ENCODE peak calls at places on chromosome X, in seven cellular contexts. One of them, this sample, is unnamed.

GRCh38 chrX:18707442-18708049 is at the start of gene PPEF1:
- DNase-seq in cardiac muscle cell: no peak
- DNase-seq in stimulated activated CD4-positive, alpha-beta T cell treated with anti-CD3 and anti-CD28 coated beads, Interleukin-15, amount 100 ng/mL, for 1 hour: no peak
- DNase-seq in heart left ventricle: no peak
- DNase-seq in stimulated activated CD8-positive, alpha-beta memory T cell treated with anti-CD3 and anti-CD28 coated beads, Interleukin-4, amount 100 ng/mL, for 4 hours: no peak
- DNase-seq in activated T-helper 1 cell treated with Interleukin-2 at 50 U/mL for 16 hours: no peak
- DNase-seq in AG20443: peak
- DNase-seq in this sample: no peak

GRCh38 chrX:71147496-71148277 is 3.0 kb downstream of the NLGN3 start:
- DNase-seq in cardiac muscle cell: no peak
- DNase-seq in stimulated activated CD4-positive, alpha-beta T cell treated with anti-CD3 and anti-CD28 coated beads, Interleukin-15, amount 100 ng/mL, for 1 hour: no peak
- DNase-seq in heart left ventricle: no peak
- DNase-seq in stimulated activated CD8-positive, alpha-beta memory T cell treated with anti-CD3 and anti-CD28 coated beads, Interleukin-4, amount 100 ng/mL, for 4 hours: no peak
- DNase-seq in activated T-helper 1 cell treated with Interleukin-2 at 50 U/mL for 16 hours: no peak
- DNase-seq in AG20443: no peak
- DNase-seq in this sample: no peak

GRCh38 chrX:137565921-137566745 is at the start of gene ZIC3:
- DNase-seq in cardiac muscle cell: peak
- DNase-seq in stimulated activated CD4-positive, alpha-beta T cell treated with anti-CD3 and anti-CD28 coated beads, Interleukin-15, amount 100 ng/mL, for 1 hour: no peak
- DNase-seq in heart left ventricle: peak
- DNase-seq in stimulated activated CD8-positive, alpha-beta memory T cell treated with anti-CD3 and anti-CD28 coated beads, Interleukin-4, amount 100 ng/mL, for 4 hours: no peak
- DNase-seq in activated T-helper 1 cell treated with Interleukin-2 at 50 U/mL for 16 hours: no peak
- DNase-seq in AG20443: peak
- DNase-seq in this sample: no peak

GRCh38 chrX:17380221-17380620 is 5.2 kb downstream of the NHS start:
- DNase-seq in cardiac muscle cell: no peak
- DNase-seq in stimulated activated CD4-positive, alpha-beta T cell treated with anti-CD3 and anti-CD28 coated beads, Interleukin-15, amount 100 ng/mL, for 1 hour: no peak
- DNase-seq in heart left ventricle: no peak
- DNase-seq in stimulated activated CD8-positive, alpha-beta memory T cell treated with anti-CD3 and anti-CD28 coated beads, Interleukin-4, amount 100 ng/mL, for 4 hours: no peak
- DNase-seq in activated T-helper 1 cell treated with Interleukin-2 at 50 U/mL for 16 hours: no peak
- DNase-seq in AG20443: no peak
- DNase-seq in this sample: no peak

GRCh38 chrX:69627744-69628143 is 11.8 kb downstream of the EDA start:
- DNase-seq in cardiac muscle cell: no peak
- DNase-seq in stimulated activated CD4-positive, alpha-beta T cell treated with anti-CD3 and anti-CD28 coated beads, Interleukin-15, amount 100 ng/mL, for 1 hour: no peak
- DNase-seq in heart left ventricle: no peak
- DNase-seq in stimulated activated CD8-positive, alpha-beta memory T cell treated with anti-CD3 and anti-CD28 coated beads, Interleukin-4, amount 100 ng/mL, for 4 hours: no peak
- DNase-seq in activated T-helper 1 cell treated with Interleukin-2 at 50 U/mL for 16 hours: no peak
- DNase-seq in AG20443: no peak
- DNase-seq in this sample: no peak

GRCh38 chrX:37912286-37912685 is 64.9 kb upstream of the DYNLT3 start:
- DNase-seq in cardiac muscle cell: peak
- DNase-seq in stimulated activated CD4-positive, alpha-beta T cell treated with anti-CD3 and anti-CD28 coated beads, Interleukin-15, amount 100 ng/mL, for 1 hour: no peak
- DNase-seq in heart left ventricle: no peak
- DNase-seq in stimulated activated CD8-positive, alpha-beta memory T cell treated with anti-CD3 and anti-CD28 coated beads, Interleukin-4, amount 100 ng/mL, for 4 hours: no peak
- DNase-seq in activated T-helper 1 cell treated with Interleukin-2 at 50 U/mL for 16 hours: no peak
- DNase-seq in AG20443: no peak
- DNase-seq in this sample: no peak

GRCh38 chrX:110036162-110037033 is 33.5 kb downstream of the TMEM164 start:
- DNase-seq in cardiac muscle cell: no peak
- DNase-seq in stimulated activated CD4-positive, alpha-beta T cell treated with anti-CD3 and anti-CD28 coated beads, Interleukin-15, amount 100 ng/mL, for 1 hour: no peak
- DNase-seq in heart left ventricle: no peak
- DNase-seq in stimulated activated CD8-positive, alpha-beta memory T cell treated with anti-CD3 and anti-CD28 coated beads, Interleukin-4, amount 100 ng/mL, for 4 hours: no peak
- DNase-seq in activated T-helper 1 cell treated with Interleukin-2 at 50 U/mL for 16 hours: no peak
- DNase-seq in AG20443: no peak
- DNase-seq in this sample: no peak

GRCh38 chrX:93538575-93538974 is 134.8 kb downstream of the NAP1L3 start:
- DNase-seq in cardiac muscle cell: peak
- DNase-seq in stimulated activated CD4-positive, alpha-beta T cell treated with anti-CD3 and anti-CD28 coated beads, Interleukin-15, amount 100 ng/mL, for 1 hour: no peak
- DNase-seq in heart left ventricle: no peak
- DNase-seq in stimulated activated CD8-positive, alpha-beta memory T cell treated with anti-CD3 and anti-CD28 coated beads, Interleukin-4, amount 100 ng/mL, for 4 hours: no peak
- DNase-seq in activated T-helper 1 cell treated with Interleukin-2 at 50 U/mL for 16 hours: no peak
- DNase-seq in AG20443: no peak
- DNase-seq in this sample: no peak

GRCh38 chrX:47218920-47219815 is 687 bp downstream of the CDK16 start:
- DNase-seq in cardiac muscle cell: peak
- DNase-seq in stimulated activated CD4-positive, alpha-beta T cell treated with anti-CD3 and anti-CD28 coated beads, Interleukin-15, amount 100 ng/mL, for 1 hour: peak
- DNase-seq in heart left ventricle: peak
- DNase-seq in stimulated activated CD8-positive, alpha-beta memory T cell treated with anti-CD3 and anti-CD28 coated beads, Interleukin-4, amount 100 ng/mL, for 4 hours: no peak
- DNase-seq in activated T-helper 1 cell treated with Interleukin-2 at 50 U/mL for 16 hours: peak
- DNase-seq in AG20443: peak
- DNase-seq in this sample: no peak

GRCh38 chrX:48573690-48574269 is 504 bp upstream of the RBM3 start:
- DNase-seq in cardiac muscle cell: peak
- DNase-seq in stimulated activated CD4-positive, alpha-beta T cell treated with anti-CD3 and anti-CD28 coated beads, Interleukin-15, amount 100 ng/mL, for 1 hour: no peak
- DNase-seq in heart left ventricle: peak
- DNase-seq in stimulated activated CD8-positive, alpha-beta memory T cell treated with anti-CD3 and anti-CD28 coated beads, Interleukin-4, amount 100 ng/mL, for 4 hours: no peak
- DNase-seq in activated T-helper 1 cell treated with Interleukin-2 at 50 U/mL for 16 hours: no peak
- DNase-seq in AG20443: no peak
- DNase-seq in this sample: no peak

GRCh38 chrX:45849261-45849660 is 648.6 kb upstream of the DIPK2B start:
- DNase-seq in cardiac muscle cell: peak
- DNase-seq in stimulated activated CD4-positive, alpha-beta T cell treated with anti-CD3 and anti-CD28 coated beads, Interleukin-15, amount 100 ng/mL, for 1 hour: no peak
- DNase-seq in heart left ventricle: no peak
- DNase-seq in stimulated activated CD8-positive, alpha-beta memory T cell treated with anti-CD3 and anti-CD28 coated beads, Interleukin-4, amount 100 ng/mL, for 4 hours: no peak
- DNase-seq in activated T-helper 1 cell treated with Interleukin-2 at 50 U/mL for 16 hours: no peak
- DNase-seq in AG20443: peak
- DNase-seq in this sample: peak

GRCh38 chrX:104430720-104431119 is 135.3 kb upstream of the IL1RAPL2 start:
- DNase-seq in cardiac muscle cell: no peak
- DNase-seq in stimulated activated CD4-positive, alpha-beta T cell treated with anti-CD3 and anti-CD28 coated beads, Interleukin-15, amount 100 ng/mL, for 1 hour: no peak
- DNase-seq in heart left ventricle: no peak
- DNase-seq in stimulated activated CD8-positive, alpha-beta memory T cell treated with anti-CD3 and anti-CD28 coated beads, Interleukin-4, amount 100 ng/mL, for 4 hours: no peak
- DNase-seq in activated T-helper 1 cell treated with Interleukin-2 at 50 U/mL for 16 hours: no peak
- DNase-seq in AG20443: no peak
- DNase-seq in this sample: no peak

GRCh38 chrX:18962329-18962728 is 21.6 kb downstream of the PHKA2 start:
- DNase-seq in cardiac muscle cell: no peak
- DNase-seq in stimulated activated CD4-positive, alpha-beta T cell treated with anti-CD3 and anti-CD28 coated beads, Interleukin-15, amount 100 ng/mL, for 1 hour: no peak
- DNase-seq in heart left ventricle: no peak
- DNase-seq in stimulated activated CD8-positive, alpha-beta memory T cell treated with anti-CD3 and anti-CD28 coated beads, Interleukin-4, amount 100 ng/mL, for 4 hours: no peak
- DNase-seq in activated T-helper 1 cell treated with Interleukin-2 at 50 U/mL for 16 hours: no peak
- DNase-seq in AG20443: no peak
- DNase-seq in this sample: no peak

GRCh38 chrX:54798137-54798536 is at the start of gene ITIH6:
- DNase-seq in cardiac muscle cell: no peak
- DNase-seq in stimulated activated CD4-positive, alpha-beta T cell treated with anti-CD3 and anti-CD28 coated beads, Interleukin-15, amount 100 ng/mL, for 1 hour: no peak
- DNase-seq in heart left ventricle: no peak
- DNase-seq in stimulated activated CD8-positive, alpha-beta memory T cell treated with anti-CD3 and anti-CD28 coated beads, Interleukin-4, amount 100 ng/mL, for 4 hours: no peak
- DNase-seq in activated T-helper 1 cell treated with Interleukin-2 at 50 U/mL for 16 hours: no peak
- DNase-seq in AG20443: no peak
- DNase-seq in this sample: no peak

This sample was measured in non-pigmented ciliary epithelial cell.